ENCODE peak calls at places on chromosome 7, in eight cellular contexts. One of them, this sample, is unnamed.

GRCh38 chr7:82445226-82445625 is 1.6 kb upstream of the CACNA2D1 start:
- DNase-seq in heart left ventricle: no peak
- DNase-seq in WTC11: peak
- DNase-seq in foreskin fibroblast: no peak
- DNase-seq in RWPE1: no peak
- DNase-seq in NB4: no peak
- DNase-seq in fibroblast of the aortic adventitia: no peak
- DNase-seq in GM06990: no peak
- DNase-seq in this sample: no peak

GRCh38 chr7:21191317-21192073 is 236.4 kb upstream of the SP4 start:
- DNase-seq in WTC11: no peak
- DNase-seq in NB4: no peak
- DNase-seq in RWPE1: no peak
- DNase-seq in fibroblast of the aortic adventitia: no peak
- DNase-seq in heart left ventricle: no peak
- DNase-seq in foreskin fibroblast: no peak
- DNase-seq in GM06990: no peak
- DNase-seq in this sample: no peak

GRCh38 chr7:21526007-21526406 is 16.8 kb upstream of the DNAH11 start:
- DNase-seq in heart left ventricle: no peak
- DNase-seq in fibroblast of the aortic adventitia: peak
- DNase-seq in WTC11: no peak
- DNase-seq in foreskin fibroblast: no peak
- DNase-seq in RWPE1: no peak
- DNase-seq in NB4: peak
- DNase-seq in GM06990: no peak
- DNase-seq in this sample: no peak

GRCh38 chr7:127392182-127392565 is 334 bp downstream of the ZNF800 start:
- DNase-seq in fibroblast of the aortic adventitia: peak
- DNase-seq in RWPE1: peak
- DNase-seq in GM06990: peak
- DNase-seq in foreskin fibroblast: peak
- DNase-seq in WTC11: peak
- DNase-seq in NB4: peak
- DNase-seq in heart left ventricle: peak
- DNase-seq in this sample: peak

GRCh38 chr7:113921363-113921762 is 2.6 kb upstream of the PPP1R3A start:
- DNase-seq in GM06990: no peak
- DNase-seq in NB4: no peak
- DNase-seq in RWPE1: no peak
- DNase-seq in foreskin fibroblast: no peak
- DNase-seq in WTC11: no peak
- DNase-seq in heart left ventricle: no peak
- DNase-seq in fibroblast of the aortic adventitia: no peak
- DNase-seq in this sample: no peak

GRCh38 chr7:99918959-99919813 is at the start of gene TRIM4:
- DNase-seq in WTC11: peak
- DNase-seq in fibroblast of the aortic adventitia: peak
- DNase-seq in NB4: peak
- DNase-seq in GM06990: peak
- DNase-seq in foreskin fibroblast: peak
- DNase-seq in RWPE1: peak
- DNase-seq in heart left ventricle: peak
- DNase-seq in this sample: peak

GRCh38 chr7:379456-380225 is 89.7 kb downstream of the FOXL3 start:
- DNase-seq in foreskin fibroblast: no peak
- DNase-seq in RWPE1: no peak
- DNase-seq in heart left ventricle: peak
- DNase-seq in NB4: no peak
- DNase-seq in fibroblast of the aortic adventitia: no peak
- DNase-seq in WTC11: peak
- DNase-seq in GM06990: no peak
- DNase-seq in this sample: peak

GRCh38 chr7:143900230-143900766 is 1.7 kb downstream of the TCAF1 start:
- DNase-seq in RWPE1: no peak
- DNase-seq in heart left ventricle: no peak
- DNase-seq in GM06990: no peak
- DNase-seq in WTC11: no peak
- DNase-seq in NB4: peak
- DNase-seq in foreskin fibroblast: peak
- DNase-seq in fibroblast of the aortic adventitia: no peak
- DNase-seq in this sample: no peak

GRCh38 chr7:41237956-41238355 is 464.9 kb downstream of the INHBA start:
- DNase-seq in NB4: no peak
- DNase-seq in foreskin fibroblast: no peak
- DNase-seq in GM06990: no peak
- DNase-seq in RWPE1: no peak
- DNase-seq in fibroblast of the aortic adventitia: no peak
- DNase-seq in WTC11: no peak
- DNase-seq in heart left ventricle: no peak
- DNase-seq in this sample: no peak

GRCh38 chr7:83794834-83795233 is 145.9 kb upstream of the SEMA3E start:
- DNase-seq in foreskin fibroblast: no peak
- DNase-seq in fibroblast of the aortic adventitia: no peak
- DNase-seq in heart left ventricle: no peak
- DNase-seq in WTC11: no peak
- DNase-seq in GM06990: no peak
- DNase-seq in NB4: no peak
- DNase-seq in RWPE1: no peak
- DNase-seq in this sample: no peak

GRCh38 chr7:103799298-103799697 is 190.2 kb downstream of the RELN start:
- DNase-seq in NB4: no peak
- DNase-seq in RWPE1: no peak
- DNase-seq in WTC11: no peak
- DNase-seq in heart left ventricle: no peak
- DNase-seq in fibroblast of the aortic adventitia: no peak
- DNase-seq in GM06990: no peak
- DNase-seq in foreskin fibroblast: no peak
- DNase-seq in this sample: no peak

GRCh38 chr7:41029072-41029492 is 673.8 kb downstream of the INHBA start:
- DNase-seq in RWPE1: peak
- DNase-seq in NB4: no peak
- DNase-seq in GM06990: no peak
- DNase-seq in foreskin fibroblast: peak
- DNase-seq in fibroblast of the aortic adventitia: peak
- DNase-seq in heart left ventricle: no peak
- DNase-seq in WTC11: no peak
- DNase-seq in this sample: no peak

GRCh38 chr7:1223196-1224092 is 9.2 kb upstream of the UNCX start:
- DNase-seq in NB4: peak
- DNase-seq in GM06990: no peak
- DNase-seq in WTC11: peak
- DNase-seq in RWPE1: no peak
- DNase-seq in fibroblast of the aortic adventitia: no peak
- DNase-seq in foreskin fibroblast: no peak
- DNase-seq in heart left ventricle: no peak
- DNase-seq in this sample: no peak

GRCh38 chr7:17178562-17178961 is 119.9 kb upstream of the AHR start:
- DNase-seq in heart left ventricle: no peak
- DNase-seq in RWPE1: no peak
- DNase-seq in GM06990: no peak
- DNase-seq in NB4: no peak
- DNase-seq in WTC11: no peak
- DNase-seq in foreskin fibroblast: no peak
- DNase-seq in fibroblast of the aortic adventitia: no peak
- DNase-seq in this sample: no peak

GRCh38 chr7:17183630-17184328 is 114.7 kb upstream of the AHR start:
- DNase-seq in fibroblast of the aortic adventitia: peak
- DNase-seq in heart left ventricle: no peak
- DNase-seq in foreskin fibroblast: peak
- DNase-seq in GM06990: no peak
- DNase-seq in WTC11: no peak
- DNase-seq in RWPE1: no peak
- DNase-seq in NB4: no peak
- DNase-seq in this sample: no peak

GRCh38 chr7:17185690-17186070 is 112.8 kb upstream of the AHR start:
- DNase-seq in fibroblast of the aortic adventitia: peak
- DNase-seq in NB4: peak
- DNase-seq in WTC11: no peak
- DNase-seq in foreskin fibroblast: peak
- DNase-seq in heart left ventricle: no peak
- DNase-seq in GM06990: no peak
- DNase-seq in RWPE1: no peak
- DNase-seq in this sample: peak

GRCh38 chr7:17184805-17185689 is 113.4 kb upstream of the AHR start:
- DNase-seq in NB4: no peak
- DNase-seq in heart left ventricle: no peak
- DNase-seq in fibroblast of the aortic adventitia: peak
- DNase-seq in RWPE1: no peak
- DNase-seq in foreskin fibroblast: peak
- DNase-seq in WTC11: no peak
- DNase-seq in GM06990: peak
- DNase-seq in this sample: no peak

DNA sequence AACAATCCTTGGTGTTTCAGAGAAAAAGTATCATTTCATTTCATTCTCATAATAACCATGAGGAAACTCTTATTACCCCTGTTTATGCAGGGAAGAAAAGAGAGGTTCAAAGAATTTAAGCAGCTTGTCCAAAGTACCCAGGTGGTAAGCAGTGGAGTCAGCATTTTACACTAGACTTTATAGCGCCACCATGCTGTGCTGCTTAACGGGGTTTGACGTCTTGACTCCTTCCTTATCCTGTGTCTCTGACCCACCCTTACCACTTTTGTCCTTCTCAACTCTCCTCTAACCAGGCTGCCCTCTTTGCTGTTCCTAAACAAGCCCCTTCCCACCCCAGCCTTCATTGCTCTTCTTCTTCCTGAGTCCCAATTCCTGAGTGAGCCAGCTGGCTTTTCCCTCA is 117.0 kb upstream of the AHR start:
- DNase-seq in RWPE1: no peak
- DNase-seq in NB4: no peak
- DNase-seq in foreskin fibroblast: no peak
- DNase-seq in fibroblast of the aortic adventitia: no peak
- DNase-seq in heart left ventricle: no peak
- DNase-seq in GM06990: no peak
- DNase-seq in WTC11: peak
- DNase-seq in this sample: no peak
- TF ChIP-seq CTCF in RWPE1: no peak
- TF ChIP-seq CTCF in NB4: no peak
- TF ChIP-seq CTCF in foreskin fibroblast: no peak
- TF ChIP-seq CTCF in fibroblast of the aortic adventitia: no peak
- TF ChIP-seq CTCF in heart left ventricle: no peak
- TF ChIP-seq CTCF in GM06990: no peak
- TF ChIP-seq CTCF in WTC11: no peak
- TF ChIP-seq CTCF in this sample: no peak

DNA sequence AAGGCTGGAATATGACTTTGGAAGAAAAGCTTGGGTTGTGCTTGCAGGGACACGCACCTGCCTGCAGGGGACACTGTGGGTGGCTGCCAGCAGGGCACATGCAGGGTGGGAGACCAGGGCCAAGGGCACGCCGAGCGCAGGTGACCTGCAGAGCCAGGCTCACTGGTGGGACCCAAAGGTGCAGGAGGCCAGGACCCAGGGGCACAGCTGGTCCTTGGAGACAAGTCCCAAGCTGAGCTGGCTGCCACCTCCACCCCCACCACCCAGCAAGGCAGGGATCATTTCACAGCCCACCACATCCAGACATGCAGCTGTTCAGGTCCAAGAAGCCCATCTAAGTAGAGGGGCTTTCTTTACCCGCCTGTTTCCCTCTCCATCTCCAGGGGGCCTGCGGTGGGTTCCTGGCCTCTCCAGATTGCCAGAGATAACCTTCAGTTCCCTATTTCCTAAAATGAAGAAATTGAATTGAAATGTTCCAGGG is 13.8 kb upstream of the CLIP2 start:
- DNase-seq in NB4: peak
- DNase-seq in GM06990: no peak
- DNase-seq in RWPE1: no peak
- DNase-seq in heart left ventricle: no peak
- DNase-seq in WTC11: peak
- DNase-seq in foreskin fibroblast: no peak
- DNase-seq in fibroblast of the aortic adventitia: no peak
- DNase-seq in this sample: no peak
- TF ChIP-seq CTCF in NB4: peak
- TF ChIP-seq CTCF in GM06990: peak
- TF ChIP-seq CTCF in RWPE1: no peak
- TF ChIP-seq CTCF in heart left ventricle: peak
- TF ChIP-seq CTCF in WTC11: peak
- TF ChIP-seq CTCF in foreskin fibroblast: peak
- TF ChIP-seq CTCF in fibroblast of the aortic adventitia: peak
- TF ChIP-seq CTCF in this sample: peak

DNA sequence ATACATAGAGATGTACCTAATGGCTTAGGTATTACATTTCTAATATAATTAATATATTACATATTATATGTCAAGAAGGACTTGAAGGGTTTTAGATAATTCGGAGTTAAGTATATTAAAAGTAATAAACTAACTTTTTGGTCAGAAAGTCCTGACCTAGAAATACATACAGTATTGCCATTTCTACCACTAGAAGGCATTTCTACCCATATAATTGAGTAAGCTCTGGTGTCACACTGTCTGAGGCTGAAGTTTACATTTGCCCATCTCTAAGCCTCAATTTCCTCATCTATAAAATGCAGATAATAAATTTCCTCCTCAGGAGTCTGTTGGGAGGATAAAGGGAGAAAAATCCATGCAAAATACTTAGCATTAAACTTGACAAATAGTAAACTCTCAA is 7.1 kb downstream of the FKBP14 start:
- DNase-seq in heart left ventricle: no peak
- DNase-seq in WTC11: no peak
- DNase-seq in NB4: no peak
- DNase-seq in foreskin fibroblast: no peak
- DNase-seq in GM06990: no peak
- DNase-seq in fibroblast of the aortic adventitia: no peak
- DNase-seq in RWPE1: no peak
- DNase-seq in this sample: no peak
- TF ChIP-seq CTCF in heart left ventricle: no peak
- TF ChIP-seq CTCF in WTC11: no peak
- TF ChIP-seq CTCF in NB4: no peak
- TF ChIP-seq CTCF in foreskin fibroblast: peak
- TF ChIP-seq CTCF in GM06990: no peak
- TF ChIP-seq CTCF in fibroblast of the aortic adventitia: peak
- TF ChIP-seq CTCF in RWPE1: peak
- TF ChIP-seq CTCF in this sample: no peak

GRCh38 chr7:73519867-73520672 is 2.0 kb downstream of the BAZ1B start:
- DNase-seq in fibroblast of the aortic adventitia: no peak
- DNase-seq in NB4: peak
- DNase-seq in foreskin fibroblast: no peak
- DNase-seq in WTC11: no peak
- DNase-seq in heart left ventricle: no peak
- DNase-seq in GM06990: no peak
- DNase-seq in RWPE1: no peak
- DNase-seq in this sample: no peak

GRCh38 chr7:73522081-73522818 is at the start of gene BAZ1B:
- DNase-seq in GM06990: peak
- DNase-seq in RWPE1: peak
- DNase-seq in WTC11: peak
- DNase-seq in foreskin fibroblast: peak
- DNase-seq in NB4: peak
- DNase-seq in fibroblast of the aortic adventitia: peak
- DNase-seq in heart left ventricle: peak
- DNase-seq in this sample: peak

GRCh38 chr7:73518470-73518869 is 3.6 kb downstream of the BAZ1B start:
- DNase-seq in NB4: no peak
- DNase-seq in GM06990: no peak
- DNase-seq in RWPE1: no peak
- DNase-seq in heart left ventricle: no peak
- DNase-seq in WTC11: no peak
- DNase-seq in fibroblast of the aortic adventitia: no peak
- DNase-seq in foreskin fibroblast: no peak
- DNase-seq in this sample: no peak

GRCh38 chr7:73521636-73522080 is 435 bp downstream of the BAZ1B start:
- DNase-seq in WTC11: peak
- DNase-seq in foreskin fibroblast: no peak
- DNase-seq in GM06990: no peak
- DNase-seq in fibroblast of the aortic adventitia: peak
- DNase-seq in RWPE1: peak
- DNase-seq in heart left ventricle: no peak
- DNase-seq in NB4: no peak
- DNase-seq in this sample: peak

GRCh38 chr7:73520673-73521635 is 1.1 kb downstream of the BAZ1B start:
- DNase-seq in GM06990: peak
- DNase-seq in RWPE1: peak
- DNase-seq in WTC11: no peak
- DNase-seq in heart left ventricle: no peak
- DNase-seq in foreskin fibroblast: no peak
- DNase-seq in fibroblast of the aortic adventitia: peak
- DNase-seq in NB4: no peak
- DNase-seq in this sample: no peak
- TF ChIP-seq CTCF in GM06990: no peak
- TF ChIP-seq CTCF in RWPE1: no peak
- TF ChIP-seq CTCF in WTC11: no peak
- TF ChIP-seq CTCF in heart left ventricle: no peak
- TF ChIP-seq CTCF in foreskin fibroblast: no peak
- TF ChIP-seq CTCF in fibroblast of the aortic adventitia: no peak
- TF ChIP-seq CTCF in NB4: no peak
- TF ChIP-seq CTCF in this sample: no peak